ENCODE peak calls at places on chromosome 4, in ten cellular contexts. E is AG04449, D is PC-3, T is fibroblast of mammary gland, A is activated B cell treated with CpG ODN at 0.5 μM for 24 hours, C is thyroid gland, V is astrocyte of the spinal cord, R is mesothelial cell of epicardium, L is GM13976, W is dorsolateral prefrontal cortex. N is an unnamed sample.

GRCh38 chr4:119087121-119087520 is 48.5 kb upstream of the MYOZ2 start:
- DNase-seq in E (no peak), D (peak; percentile 2), T (peak; percentile 53), A (no peak), C (no peak), V (peak; percentile 10), R (no peak), L (no peak), W (no peak), N (no peak)

GRCh38 chr4:61443813-61444510 is 243.8 kb downstream of the ADGRL3 start:
- DNase-seq in E (no peak), D (peak; percentile 82), T (peak; percentile 63), A (no peak), C (no peak), V (peak; percentile 60), R (no peak), L (no peak), W (no peak), N (no peak)

GRCh38 chr4:117847849-117848248 is 186.4 kb upstream of the NDST3 start:
- DNase-seq in E (no peak), D (no peak), T (no peak), A (no peak), C (no peak), V (no peak), R (no peak), L (no peak), W (no peak), N (no peak)

GRCh38 chr4:79348405-79348804 is 22.5 kb upstream of the NAA11 start:
- DNase-seq in E (no peak), D (no peak), T (no peak), A (no peak), C (no peak), V (no peak), R (no peak), L (no peak), W (no peak), N (no peak)

GRCh38 chr4:154559141-154559841 is 3.5 kb upstream of the FGB start:
- DNase-seq in E (no peak), D (peak; percentile 78), T (peak; percentile 75), A (no peak), C (no peak), V (peak; percentile 63), R (no peak), L (peak; percentile 24), W (no peak), N (no peak)

GRCh38 chr4:1501754-1502500 is 95.7 kb upstream of the NKX1-1 start:
- DNase-seq in E (no peak), D (no peak), T (no peak), A (peak; percentile 2), C (peak; percentile 1), V (no peak), R (peak; percentile 13), L (no peak), W (peak; percentile 26), N (peak; percentile 62)

GRCh38 chr4:185358514-185359433 is 37.0 kb downstream of the LRP2BP start:
- DNase-seq in E (peak; percentile 37), D (peak; percentile 52), T (no peak), A (no peak), C (no peak), V (peak; percentile 87), R (no peak), L (no peak), W (no peak), N (no peak)

GRCh38 chr4:33381806-33382205 is 2661.6 kb downstream of the PCDH7 start:
- DNase-seq in E (no peak), D (peak; percentile 92), T (no peak), A (no peak), C (peak; percentile 45), V (no peak), R (no peak), L (no peak), W (no peak), N (no peak)

GRCh38 chr4:75745721-75746199 is 21.4 kb downstream of the USO1 start:
- DNase-seq in E (no peak), D (no peak), T (no peak), A (no peak), C (no peak), V (no peak), R (no peak), L (no peak), W (no peak), N (no peak)

GRCh38 chr4:106695846-106696245 is 327.3 kb upstream of the GIMD1 start:
- DNase-seq in E (no peak), D (no peak), T (no peak), A (no peak), C (no peak), V (no peak), R (no peak), L (no peak), W (no peak), N (no peak)

GRCh38 chr4:16579866-16580265 is 318.6 kb downstream of the LDB2 start:
- DNase-seq in E (no peak), D (no peak), T (peak; percentile 60), A (no peak), C (no peak), V (peak; percentile 34), R (no peak), L (no peak), W (no peak), N (no peak)

GRCh38 chr4:155592568-155593343 is 73.9 kb upstream of the GUCY1A1 start:
- DNase-seq in E (no peak), D (no peak), T (peak; percentile 82), A (no peak), C (no peak), V (peak; percentile 24), R (no peak), L (no peak), W (no peak), N (no peak)

GRCh38 chr4:126924237-126924636 is 708.5 kb upstream of the INTU start:
- DNase-seq in E (no peak), D (no peak), T (no peak), A (no peak), C (no peak), V (no peak), R (no peak), L (no peak), W (no peak), N (no peak)
- TF ChIP-seq CTCF in E (no peak), D (no peak), T (no peak), A (no peak), C (no peak), V (no peak), R (no peak), L (no peak), W (no peak), N (no peak)

GRCh38 chr4:40299704-40300336 is 35.3 kb upstream of the CHRNA9 start:
- DNase-seq in E (no peak), D (peak; percentile 47), T (no peak), A (no peak), C (no peak), V (no peak), R (no peak), L (no peak), W (no peak), N (no peak)
- TF ChIP-seq CTCF in E (no peak), D (peak; percentile 33), T (no peak), A (no peak), C (no peak), V (no peak), R (no peak), L (peak; percentile 4), W (no peak), N (no peak)

DNA sequence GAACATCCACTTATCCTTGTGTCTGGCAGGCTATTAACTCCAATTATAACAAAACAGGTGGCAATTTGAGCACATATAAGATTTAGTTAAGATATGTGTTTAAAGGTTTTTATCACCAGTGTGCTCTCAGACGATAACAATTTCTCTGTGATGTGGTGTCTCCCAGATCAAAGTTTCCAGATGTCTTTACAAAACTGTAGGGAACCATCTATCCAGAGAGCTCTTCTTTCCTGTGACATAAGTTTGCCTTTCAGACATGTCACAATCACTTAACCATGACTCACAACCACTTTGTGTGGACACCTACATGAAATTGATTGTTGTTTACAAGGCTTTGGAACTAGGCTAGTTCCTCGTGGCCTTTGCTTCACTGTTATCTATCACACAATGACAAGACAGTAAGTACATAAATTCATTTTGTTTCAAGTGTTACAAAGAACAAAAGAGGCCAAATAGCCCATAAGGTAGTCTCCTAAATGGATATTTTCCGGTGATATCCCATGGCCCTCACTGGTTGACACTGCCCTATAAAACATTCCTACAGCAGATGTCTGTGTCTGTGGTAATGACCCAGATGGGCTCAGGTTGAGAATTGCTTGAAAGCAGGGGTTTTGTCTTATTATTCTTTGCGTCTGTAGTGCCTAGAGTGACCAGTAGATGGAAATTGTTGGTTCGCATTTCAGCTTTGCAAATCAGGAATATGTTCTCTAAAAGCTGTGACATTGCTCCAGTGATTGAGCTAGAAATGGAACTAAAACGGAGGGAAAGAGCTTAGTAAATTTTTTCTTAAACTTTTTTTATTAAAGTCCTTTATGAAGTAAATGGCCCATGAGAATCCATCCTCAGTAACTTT is 297.8 kb upstream of the FAM241A start:
- DNase-seq in E (no peak), D (peak; percentile 17), T (peak; percentile 21), A (no peak), C (no peak), V (no peak), R (no peak), L (no peak), W (no peak), N (no peak)
- TF ChIP-seq CTCF in E (peak; percentile 14), D (peak; percentile 38), T (peak; percentile 37), A (no peak), C (no peak), V (peak; percentile 24), R (peak; percentile 64), L (no peak), W (no peak), N (peak; percentile 19)

GRCh38 chr4:150961566-150961965 is 53.5 kb downstream of the LRBA start:
- DNase-seq in E (no peak), D (no peak), T (no peak), A (no peak), C (no peak), V (no peak), R (no peak), L (no peak), W (no peak), N (no peak)

GRCh38 chr4:150960818-150961217 is 54.3 kb downstream of the LRBA start:
- DNase-seq in E (no peak), D (peak; percentile 55), T (peak; percentile 47), A (no peak), C (no peak), V (no peak), R (no peak), L (no peak), W (no peak), N (no peak)

GRCh38 chr4:150962245-150962644 is 52.8 kb downstream of the LRBA start:
- DNase-seq in E (no peak), D (no peak), T (no peak), A (no peak), C (peak; percentile 26), V (no peak), R (no peak), L (no peak), W (no peak), N (no peak)

GRCh38 chr4:150964754-150965153 is 50.3 kb downstream of the LRBA start:
- DNase-seq in E (no peak), D (no peak), T (no peak), A (no peak), C (no peak), V (no peak), R (no peak), L (no peak), W (no peak), N (no peak)

DNA sequence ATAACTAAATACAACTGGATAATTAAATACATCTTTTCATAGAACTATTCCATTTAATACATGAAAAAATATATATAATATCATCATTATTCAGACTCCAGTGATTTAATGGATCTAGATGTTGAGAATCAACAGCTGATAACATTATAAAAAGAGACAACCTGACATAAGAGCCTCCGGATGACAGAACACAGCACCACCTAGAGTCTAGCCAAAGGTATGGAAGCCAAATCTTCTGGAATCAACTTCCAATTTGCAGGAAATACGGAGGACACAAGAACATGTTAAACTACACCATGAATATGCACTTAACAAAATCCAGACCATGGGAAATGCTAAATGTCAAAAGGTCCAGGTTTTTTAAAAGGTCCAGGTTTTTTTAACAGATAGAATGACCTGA is 55.0 kb downstream of the LRBA start:
- DNase-seq in E (no peak), D (peak; percentile 61), T (peak; percentile 62), A (no peak), C (no peak), V (no peak), R (no peak), L (no peak), W (no peak), N (no peak)
- TF ChIP-seq CTCF in E (peak; percentile 15), D (peak; percentile 65), T (peak; percentile 79), A (no peak), C (peak; percentile 54), V (peak; percentile 47), R (peak; percentile 14), L (no peak), W (no peak), N (peak; percentile 59)